ENCODE peak calls at places on chromosomes 13 and 19, in seven cellular contexts. One of them, this sample, is unnamed.

GRCh38 chr13:52921194-52921593 is 72.8 kb upstream of the PCDH8 start:
- DNase-seq in heart left ventricle: no peak
- DNase-seq in HL-60: peak
- DNase-seq in cardiac fibroblast: no peak
- DNase-seq in choroid plexus epithelial cell: no peak
- DNase-seq in pancreas: no peak
- DNase-seq in body of pancreas: peak
- DNase-seq in this sample: no peak

GRCh38 chr13:105971312-105971711 is 564.1 kb downstream of the EFNB2 start:
- DNase-seq in heart left ventricle: no peak
- DNase-seq in HL-60: no peak
- DNase-seq in cardiac fibroblast: no peak
- DNase-seq in choroid plexus epithelial cell: no peak
- DNase-seq in pancreas: no peak
- DNase-seq in body of pancreas: no peak
- DNase-seq in this sample: no peak

GRCh38 chr19:18156841-18157464 is 4.0 kb downstream of the PIK3R2 start:
- DNase-seq in heart left ventricle: peak
- DNase-seq in HL-60: no peak
- DNase-seq in cardiac fibroblast: peak
- DNase-seq in choroid plexus epithelial cell: peak
- DNase-seq in pancreas: peak
- DNase-seq in body of pancreas: peak
- DNase-seq in this sample: peak

GRCh38 chr19:4678881-4679379 is 8.8 kb upstream of the MYDGF start:
- DNase-seq in heart left ventricle: no peak
- DNase-seq in HL-60: no peak
- DNase-seq in cardiac fibroblast: peak
- DNase-seq in choroid plexus epithelial cell: peak
- DNase-seq in pancreas: no peak
- DNase-seq in body of pancreas: no peak
- DNase-seq in this sample: no peak

GRCh38 chr13:86870388-86870966 is 800.7 kb upstream of the SLITRK5 start:
- DNase-seq in heart left ventricle: no peak
- DNase-seq in HL-60: no peak
- DNase-seq in cardiac fibroblast: peak
- DNase-seq in choroid plexus epithelial cell: peak
- DNase-seq in pancreas: no peak
- DNase-seq in body of pancreas: no peak
- DNase-seq in this sample: peak

GRCh38 chr19:19260842-19261241 is 12.3 kb downstream of the TM6SF2 start:
- DNase-seq in heart left ventricle: no peak
- DNase-seq in HL-60: no peak
- DNase-seq in cardiac fibroblast: no peak
- DNase-seq in choroid plexus epithelial cell: no peak
- DNase-seq in pancreas: peak
- DNase-seq in body of pancreas: no peak
- DNase-seq in this sample: no peak

GRCh38 chr13:59016250-59016649 is 1147.5 kb downstream of the DIAPH3 start:
- DNase-seq in heart left ventricle: no peak
- DNase-seq in HL-60: no peak
- DNase-seq in cardiac fibroblast: peak
- DNase-seq in choroid plexus epithelial cell: peak
- DNase-seq in pancreas: no peak
- DNase-seq in body of pancreas: no peak
- DNase-seq in this sample: no peak

GRCh38 chr13:20191902-20192469 is 752 bp downstream of the GJB2 start:
- DNase-seq in heart left ventricle: no peak
- DNase-seq in HL-60: no peak
- DNase-seq in cardiac fibroblast: peak
- DNase-seq in choroid plexus epithelial cell: peak
- DNase-seq in pancreas: no peak
- DNase-seq in body of pancreas: peak
- DNase-seq in this sample: peak

GRCh38 chr13:44244288-44244687 is 129.3 kb upstream of the SERP2 start:
- DNase-seq in heart left ventricle: no peak
- DNase-seq in HL-60: no peak
- DNase-seq in cardiac fibroblast: peak
- DNase-seq in choroid plexus epithelial cell: peak
- DNase-seq in pancreas: no peak
- DNase-seq in body of pancreas: no peak
- DNase-seq in this sample: no peak

GRCh38 chr13:109867766-109868165 is 81.4 kb upstream of the IRS2 start:
- DNase-seq in heart left ventricle: no peak
- DNase-seq in HL-60: no peak
- DNase-seq in cardiac fibroblast: no peak
- DNase-seq in choroid plexus epithelial cell: peak
- DNase-seq in pancreas: no peak
- DNase-seq in body of pancreas: no peak
- DNase-seq in this sample: no peak

GRCh38 chr19:47438793-47439220 is 19.5 kb upstream of the MEIS3 start:
- DNase-seq in heart left ventricle: no peak
- DNase-seq in HL-60: no peak
- DNase-seq in cardiac fibroblast: no peak
- DNase-seq in choroid plexus epithelial cell: no peak
- DNase-seq in pancreas: peak
- DNase-seq in body of pancreas: no peak
- DNase-seq in this sample: peak

GRCh38 chr19:3343619-3344502 is 22.5 kb upstream of the NFIC start:
- DNase-seq in heart left ventricle: peak
- DNase-seq in HL-60: peak
- DNase-seq in cardiac fibroblast: peak
- DNase-seq in choroid plexus epithelial cell: peak
- DNase-seq in pancreas: peak
- DNase-seq in body of pancreas: peak
- DNase-seq in this sample: peak

GRCh38 chr19:7216373-7216902 is 77.8 kb downstream of the INSR start:
- DNase-seq in heart left ventricle: no peak
- DNase-seq in HL-60: no peak
- DNase-seq in cardiac fibroblast: no peak
- DNase-seq in choroid plexus epithelial cell: no peak
- DNase-seq in pancreas: no peak
- DNase-seq in body of pancreas: peak
- DNase-seq in this sample: no peak

GRCh38 chr19:18366027-18366435 is 19.9 kb upstream of the GDF15 start:
- DNase-seq in heart left ventricle: no peak
- DNase-seq in HL-60: no peak
- DNase-seq in cardiac fibroblast: no peak
- DNase-seq in choroid plexus epithelial cell: no peak
- DNase-seq in pancreas: no peak
- DNase-seq in body of pancreas: no peak
- DNase-seq in this sample: no peak

GRCh38 chr19:51697169-51697776 is 4.1 kb downstream of the SPACA6 start:
- DNase-seq in heart left ventricle: no peak
- DNase-seq in HL-60: no peak
- DNase-seq in cardiac fibroblast: no peak
- DNase-seq in choroid plexus epithelial cell: no peak
- DNase-seq in pancreas: no peak
- DNase-seq in body of pancreas: no peak
- DNase-seq in this sample: no peak

GRCh38 chr19:4108767-4109625 is 14.9 kb downstream of the MAP2K2 start:
- DNase-seq in heart left ventricle: no peak
- DNase-seq in HL-60: peak
- DNase-seq in cardiac fibroblast: no peak
- DNase-seq in choroid plexus epithelial cell: no peak
- DNase-seq in pancreas: no peak
- DNase-seq in body of pancreas: peak
- DNase-seq in this sample: no peak

GRCh38 chr19:8663920-8664670 is 33.7 kb downstream of the NFILZ start:
- DNase-seq in heart left ventricle: no peak
- DNase-seq in HL-60: no peak
- DNase-seq in cardiac fibroblast: no peak
- DNase-seq in choroid plexus epithelial cell: no peak
- DNase-seq in pancreas: no peak
- DNase-seq in body of pancreas: peak
- DNase-seq in this sample: no peak

GRCh38 chr19:18507021-18507726 is 14.7 kb downstream of the ELL start:
- DNase-seq in heart left ventricle: peak
- DNase-seq in HL-60: no peak
- DNase-seq in cardiac fibroblast: no peak
- DNase-seq in choroid plexus epithelial cell: no peak
- DNase-seq in pancreas: no peak
- DNase-seq in body of pancreas: no peak
- DNase-seq in this sample: no peak

GRCh38 chr13:112245959-112246358 is 130.2 kb upstream of the SPACA7 start:
- DNase-seq in heart left ventricle: no peak
- DNase-seq in HL-60: no peak
- DNase-seq in cardiac fibroblast: no peak
- DNase-seq in choroid plexus epithelial cell: no peak
- DNase-seq in pancreas: no peak
- DNase-seq in body of pancreas: no peak
- DNase-seq in this sample: no peak

GRCh38 chr13:32309812-32310706 is 5.1 kb downstream of the ZAR1L start:
- DNase-seq in heart left ventricle: no peak
- DNase-seq in HL-60: peak
- DNase-seq in cardiac fibroblast: peak
- DNase-seq in choroid plexus epithelial cell: peak
- DNase-seq in pancreas: no peak
- DNase-seq in body of pancreas: peak
- DNase-seq in this sample: peak

GRCh38 chr19:38350883-38351282 is 15.3 kb downstream of the CATSPERG start:
- DNase-seq in heart left ventricle: no peak
- DNase-seq in HL-60: no peak
- DNase-seq in cardiac fibroblast: no peak
- DNase-seq in choroid plexus epithelial cell: no peak
- DNase-seq in pancreas: no peak
- DNase-seq in body of pancreas: no peak
- DNase-seq in this sample: no peak

GRCh38 chr13:110225609-110226008 is 81.3 kb downstream of the COL4A1 start:
- DNase-seq in heart left ventricle: no peak
- DNase-seq in HL-60: no peak
- DNase-seq in cardiac fibroblast: no peak
- DNase-seq in choroid plexus epithelial cell: no peak
- DNase-seq in pancreas: no peak
- DNase-seq in body of pancreas: no peak
- DNase-seq in this sample: no peak

GRCh38 chr19:11094520-11094894 is 5.2 kb downstream of the LDLR start:
- DNase-seq in heart left ventricle: no peak
- DNase-seq in HL-60: no peak
- DNase-seq in cardiac fibroblast: no peak
- DNase-seq in choroid plexus epithelial cell: no peak
- DNase-seq in pancreas: no peak
- DNase-seq in body of pancreas: no peak
- DNase-seq in this sample: no peak
- TF ChIP-seq CTCF in heart left ventricle: no peak
- TF ChIP-seq CTCF in HL-60: no peak
- TF ChIP-seq CTCF in cardiac fibroblast: no peak
- TF ChIP-seq CTCF in choroid plexus epithelial cell: no peak
- TF ChIP-seq CTCF in pancreas: no peak
- TF ChIP-seq CTCF in body of pancreas: no peak
- TF ChIP-seq CTCF in this sample: no peak

GRCh38 chr19:2207008-2207407 is 29.1 kb downstream of the PLEKHJ1 start:
- DNase-seq in heart left ventricle: no peak
- DNase-seq in HL-60: no peak
- DNase-seq in cardiac fibroblast: no peak
- DNase-seq in choroid plexus epithelial cell: no peak
- DNase-seq in pancreas: no peak
- DNase-seq in body of pancreas: no peak
- DNase-seq in this sample: no peak

GRCh38 chr19:2210206-2210605 is 25.9 kb downstream of the PLEKHJ1 start:
- DNase-seq in heart left ventricle: no peak
- DNase-seq in HL-60: no peak
- DNase-seq in cardiac fibroblast: no peak
- DNase-seq in choroid plexus epithelial cell: no peak
- DNase-seq in pancreas: no peak
- DNase-seq in body of pancreas: no peak
- DNase-seq in this sample: no peak

GRCh38 chr19:2208975-2209374 is 27.2 kb downstream of the PLEKHJ1 start:
- DNase-seq in heart left ventricle: no peak
- DNase-seq in HL-60: no peak
- DNase-seq in cardiac fibroblast: peak
- DNase-seq in choroid plexus epithelial cell: no peak
- DNase-seq in pancreas: no peak
- DNase-seq in body of pancreas: no peak
- DNase-seq in this sample: no peak

GRCh38 chr19:2209408-2209807 is 26.7 kb downstream of the PLEKHJ1 start:
- DNase-seq in heart left ventricle: no peak
- DNase-seq in HL-60: no peak
- DNase-seq in cardiac fibroblast: no peak
- DNase-seq in choroid plexus epithelial cell: no peak
- DNase-seq in pancreas: no peak
- DNase-seq in body of pancreas: no peak
- DNase-seq in this sample: no peak

GRCh38 chr19:2207991-2208860 is 27.9 kb downstream of the PLEKHJ1 start:
- DNase-seq in heart left ventricle: peak
- DNase-seq in HL-60: no peak
- DNase-seq in cardiac fibroblast: peak
- DNase-seq in choroid plexus epithelial cell: peak
- DNase-seq in pancreas: no peak
- DNase-seq in body of pancreas: peak
- DNase-seq in this sample: no peak
- TF ChIP-seq CTCF in heart left ventricle: peak
- TF ChIP-seq CTCF in HL-60: no peak
- TF ChIP-seq CTCF in cardiac fibroblast: peak
- TF ChIP-seq CTCF in choroid plexus epithelial cell: peak
- TF ChIP-seq CTCF in pancreas: no peak
- TF ChIP-seq CTCF in body of pancreas: no peak
- TF ChIP-seq CTCF in this sample: no peak

GRCh38 chr13:37642201-37642600 is 43.6 kb upstream of the POSTN start:
- DNase-seq in heart left ventricle: no peak
- DNase-seq in HL-60: no peak
- DNase-seq in cardiac fibroblast: no peak
- DNase-seq in choroid plexus epithelial cell: no peak
- DNase-seq in pancreas: no peak
- DNase-seq in body of pancreas: no peak
- DNase-seq in this sample: no peak

GRCh38 chr13:37645181-37645580 is 46.6 kb upstream of the POSTN start:
- DNase-seq in heart left ventricle: no peak
- DNase-seq in HL-60: no peak
- DNase-seq in cardiac fibroblast: no peak
- DNase-seq in choroid plexus epithelial cell: peak
- DNase-seq in pancreas: no peak
- DNase-seq in body of pancreas: no peak
- DNase-seq in this sample: no peak

GRCh38 chr13:37636701-37637100 is 38.1 kb upstream of the POSTN start:
- DNase-seq in heart left ventricle: no peak
- DNase-seq in HL-60: no peak
- DNase-seq in cardiac fibroblast: no peak
- DNase-seq in choroid plexus epithelial cell: no peak
- DNase-seq in pancreas: no peak
- DNase-seq in body of pancreas: no peak
- DNase-seq in this sample: no peak

GRCh38 chr13:37640499-37640898 is 41.9 kb upstream of the POSTN start:
- DNase-seq in heart left ventricle: no peak
- DNase-seq in HL-60: no peak
- DNase-seq in cardiac fibroblast: peak
- DNase-seq in choroid plexus epithelial cell: peak
- DNase-seq in pancreas: no peak
- DNase-seq in body of pancreas: no peak
- DNase-seq in this sample: peak
- TF ChIP-seq CTCF in heart left ventricle: peak
- TF ChIP-seq CTCF in HL-60: no peak
- TF ChIP-seq CTCF in cardiac fibroblast: peak
- TF ChIP-seq CTCF in choroid plexus epithelial cell: peak
- TF ChIP-seq CTCF in pancreas: no peak
- TF ChIP-seq CTCF in body of pancreas: peak
- TF ChIP-seq CTCF in this sample: no peak

DNA sequence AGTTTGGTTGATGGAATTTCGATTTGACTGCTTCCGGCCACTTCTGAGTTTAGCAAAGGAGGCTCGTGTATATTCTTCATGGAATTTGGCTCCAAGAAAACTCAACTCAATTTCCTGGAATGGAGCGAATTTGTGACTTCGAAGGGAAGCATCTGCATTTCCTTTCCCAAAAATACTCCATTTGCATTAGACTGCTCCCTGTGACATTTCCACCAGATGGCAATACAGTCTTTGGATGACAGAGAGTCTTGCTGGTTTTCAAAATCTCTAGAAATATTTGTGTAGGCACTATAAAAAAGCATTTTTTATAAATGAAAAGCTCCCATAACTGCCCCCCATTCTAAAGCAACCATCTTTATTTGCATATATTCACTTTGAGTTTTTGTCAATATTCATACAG is 4.1 kb downstream of the C1QTNF9 start:
- DNase-seq in heart left ventricle: no peak
- DNase-seq in HL-60: no peak
- DNase-seq in cardiac fibroblast: peak
- DNase-seq in choroid plexus epithelial cell: no peak
- DNase-seq in pancreas: no peak
- DNase-seq in body of pancreas: no peak
- DNase-seq in this sample: no peak
- TF ChIP-seq CTCF in heart left ventricle: peak
- TF ChIP-seq CTCF in HL-60: no peak
- TF ChIP-seq CTCF in cardiac fibroblast: peak
- TF ChIP-seq CTCF in choroid plexus epithelial cell: peak
- TF ChIP-seq CTCF in pancreas: no peak
- TF ChIP-seq CTCF in body of pancreas: peak
- TF ChIP-seq CTCF in this sample: no peak